ENCODE peak calls at places on chromosomes 13 and 19, in four cellular contexts. O is upper lobe of left lung, I is fibroblast of lung, C is uterus. E is an unnamed sample. For H3K27me3, the result is how much of the 10 kb centered on the place peaks cover.

GRCh38 chr13:95956589-95957148 is 96.5 kb downstream of the UGGT2 start:
- DNase-seq in O (no peak), I (peak), C (no peak), E (no peak)

GRCh38 chr19:43078311-43078710 is 4.2 kb downstream of the PSG2 start:
- DNase-seq in O (no peak), I (peak), C (no peak), E (no peak)

GRCh38 chr13:112802808-112803207 is 113.0 kb downstream of the ATP11A start:
- DNase-seq in O (no peak), I (no peak), C (no peak), E (no peak)

GRCh38 chr19:48818234-48818823 is 7.5 kb upstream of the BCAT2 start:
- DNase-seq in O (peak), I (no peak), C (no peak), E (no peak)

GRCh38 chr13:32228330-32229041 is 86.7 kb downstream of the ZAR1L start:
- DNase-seq in O (no peak), I (peak), C (no peak), E (peak)

GRCh38 chr13:46288570-46289259 is 77.0 kb downstream of the LRRC63 start:
- DNase-seq in O (no peak), I (peak), C (no peak), E (peak)

GRCh38 chr13:27040826-27041108 is 130.8 kb downstream of the USP12 start:
- DNase-seq in O (no peak), I (no peak), C (no peak), E (no peak)

GRCh38 chr13:104773775-104774174 is 1707.6 kb upstream of the SLC10A2 start:
- DNase-seq in O (no peak), I (peak), C (no peak), E (no peak)

GRCh38 chr13:24503376-24503690 is 9.2 kb downstream of the PARP4 start:
- DNase-seq in O (no peak), I (no peak), C (no peak), E (no peak)

GRCh38 chr13:94712812-94713555 is 639 bp upstream of the SOX21 start:
- DNase-seq in O (no peak), I (peak), C (no peak), E (peak)

GRCh38 chr13:80012281-80012680 is 328.6 kb downstream of the SPRY2 start:
- DNase-seq in O (peak), I (peak), C (no peak), E (no peak)

DNA sequence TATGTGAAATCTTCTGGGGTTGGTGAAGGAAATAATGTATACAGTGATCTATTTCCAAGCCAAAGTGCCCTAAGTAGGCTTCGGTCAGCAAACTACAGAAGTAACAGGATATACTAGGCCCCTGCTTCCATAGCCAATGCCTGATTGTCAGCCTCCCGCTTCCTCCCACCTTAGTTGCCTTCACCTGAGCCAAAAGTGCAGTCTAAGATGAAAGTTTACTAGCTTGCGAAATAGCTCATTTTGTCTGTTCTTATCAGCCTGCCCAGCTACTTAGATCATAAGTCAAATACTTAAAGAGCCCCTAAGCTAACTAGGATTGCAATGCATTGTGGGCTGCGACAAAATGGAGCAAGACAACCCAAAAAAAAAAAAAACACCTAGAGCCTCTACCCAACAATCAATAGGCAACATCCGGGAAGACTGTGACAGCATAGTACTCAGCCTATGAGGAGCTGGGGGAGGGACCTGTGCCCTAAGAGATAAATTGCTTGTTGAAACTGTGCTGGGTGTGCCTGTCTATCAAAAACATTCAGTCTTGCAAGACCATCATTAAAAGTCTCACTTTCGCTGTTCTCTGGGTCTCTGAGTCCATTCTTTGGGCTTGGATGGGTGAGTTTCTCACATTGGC is 454.7 kb upstream of the TSHZ3 start:
- DNase-seq in O (peak), I (no peak), C (no peak), E (no peak)
- H3K4me3 ChIP-seq in O (no peak), I (no peak), C (no peak), E (no peak)

GRCh38 chr19:35748106-35749020 is at the start of gene LIN37:
- DNase-seq in O (peak), I (peak), C (peak), E (peak)
- TF ChIP-seq CTCF in O (no peak), I (no peak), C (peak), E (no peak)

GRCh38 chr13:111539252-111539651 is 218.8 kb downstream of the TEX29 start:
- DNase-seq in O (no peak), I (no peak), C (no peak), E (no peak)
- H3K27me3 ChIP-seq in O (under half), I (under half), C (under half), E (under half)

GRCh38 chr19:33194884-33195710 is 967 bp downstream of the LRP3 start:
- DNase-seq in O (no peak), I (peak), C (no peak), E (no peak)
- H3K4me3 ChIP-seq in O (peak), I (peak), C (peak), E (peak)

E was measured in kidney epithelial cell.